ENCODE peak calls at places on chromosomes 16 and 17, in five cellular contexts. X is BE2C, V is left ventricle myocardium inferior, E is bronchial epithelial cell, W is thoracic aorta. J is an unnamed sample.

GRCh38 chr16:25192096-25192495 is 24.7 kb upstream of the AQP8 start:
- DNase-seq in E (no peak), V (no peak), X (no peak), W (no peak), J (no peak)

GRCh38 chr17:74212913-74213791 is at the start of gene TTYH2:
- DNase-seq in V (peak), X (peak), W (peak), E (peak), J (peak)

GRCh38 chr17:18946536-18946935 is 5.4 kb upstream of the SLC5A10 start:
- DNase-seq in V (no peak), W (no peak), E (peak), X (no peak), J (no peak)

GRCh38 chr16:67847064-67847861 is at the start of gene CENPT:
- DNase-seq in V (peak), E (peak), W (no peak), X (peak), J (no peak)

GRCh38 chr16:12539185-12539929 is 264.3 kb downstream of the CPPED1 start:
- DNase-seq in X (no peak), V (no peak), W (no peak), E (peak), J (no peak)

GRCh38 chr17:43753488-43754129 is 5.0 kb downstream of the SOST start:
- DNase-seq in E (peak), W (no peak), V (no peak), X (no peak), J (no peak)

GRCh38 chr17:7610641-7611040 is 4.1 kb downstream of the FXR2 start:
- DNase-seq in V (no peak), E (no peak), X (no peak), W (no peak), J (no peak)

GRCh38 chr16:85227924-85228462 is 115.7 kb upstream of the CIBAR2 start:
- DNase-seq in X (peak), V (no peak), E (peak), W (no peak), J (no peak)

GRCh38 chr17:30450125-30451027 is 26.8 kb upstream of the GOSR1 start:
- DNase-seq in E (peak), V (no peak), X (no peak), W (no peak), J (no peak)

GRCh38 chr16:56941092-56941491 is 9.2 kb downstream of the HERPUD1 start:
- DNase-seq in V (no peak), W (no peak), E (no peak), X (no peak), J (no peak)

GRCh38 chr17:55420776-55421178 is 858 bp downstream of the MMD start:
- DNase-seq in E (no peak), V (peak), W (no peak), X (peak), J (peak)

GRCh38 chr16:71537643-71538042 is 11.4 kb downstream of the CHST4 start:
- DNase-seq in W (no peak), E (peak), X (peak), V (no peak), J (no peak)

GRCh38 chr16:26992661-26993365 is 73.9 kb upstream of the C16orf82 start:
- DNase-seq in X (no peak), W (no peak), E (no peak), V (no peak), J (no peak)

GRCh38 chr17:491086-492014 is 138.7 kb upstream of the RPH3AL start:
- DNase-seq in W (no peak), V (peak), E (no peak), X (peak), J (peak)

GRCh38 chr16:87206646-87207451 is 110.3 kb downstream of the C16orf95 start:
- DNase-seq in X (no peak), W (no peak), V (peak), E (peak), J (no peak)

GRCh38 chr17:48058393-48059124 is 10.4 kb downstream of the NFE2L1 start:
- DNase-seq in V (no peak), W (no peak), E (no peak), X (no peak), J (no peak)

GRCh38 chr16:72989203-72989991 is 58.5 kb downstream of the ZFHX3 start:
- DNase-seq in V (no peak), E (peak), W (no peak), X (no peak), J (no peak)

GRCh38 chr16:67248401-67249177 is at the start of gene SLC9A5:
- DNase-seq in X (peak), V (peak), W (no peak), E (no peak), J (peak)

DNA sequence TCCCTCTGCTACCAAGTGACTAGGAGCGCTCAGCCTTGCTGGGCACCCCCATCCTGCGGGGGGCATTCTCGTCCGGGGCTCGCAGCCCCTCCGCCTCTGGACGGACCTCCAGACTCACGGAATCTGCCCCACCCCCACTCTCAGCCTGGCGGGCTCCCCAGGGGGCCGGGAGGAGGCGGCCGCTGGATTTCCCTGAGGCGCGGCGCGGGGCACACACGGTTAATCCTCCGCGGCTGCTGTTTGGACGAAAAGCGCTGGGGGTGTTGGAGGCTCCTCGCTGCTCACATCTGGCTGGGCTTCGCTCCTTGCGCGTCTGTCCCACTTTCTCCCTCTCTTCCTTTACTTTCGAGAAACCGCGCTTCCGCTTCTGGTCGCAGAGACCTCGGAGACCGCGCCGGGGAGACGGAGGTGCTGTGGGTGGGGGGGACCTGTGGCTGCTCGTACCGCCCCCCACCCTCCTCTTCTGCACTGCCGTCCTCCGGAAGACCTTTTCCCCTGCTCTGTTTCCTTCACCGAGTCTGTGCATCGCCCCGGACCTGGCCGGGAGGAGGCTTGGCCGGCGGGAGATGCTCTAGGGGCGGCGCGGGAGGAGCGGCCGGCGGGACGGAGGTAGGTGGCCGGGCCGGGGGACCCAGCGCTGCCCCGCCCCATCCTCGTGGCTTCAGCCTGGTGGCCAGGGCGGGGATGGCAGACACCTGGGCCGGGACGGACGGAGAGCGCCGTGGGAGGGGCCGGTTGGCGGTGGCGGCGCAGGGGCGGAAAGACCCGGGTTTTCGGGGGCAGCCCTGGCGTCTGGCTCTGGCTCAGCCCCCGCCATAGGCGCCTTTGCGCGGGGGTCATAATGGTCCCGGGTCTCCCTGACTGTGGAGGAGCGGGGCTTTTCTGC is at the start of gene C1QTNF1:
- DNase-seq in E (no peak), X (peak), W (no peak), V (peak), J (no peak)
- TF ChIP-seq CTCF in E (peak), X (no peak), W (peak), V (peak), J (no peak)

DNA sequence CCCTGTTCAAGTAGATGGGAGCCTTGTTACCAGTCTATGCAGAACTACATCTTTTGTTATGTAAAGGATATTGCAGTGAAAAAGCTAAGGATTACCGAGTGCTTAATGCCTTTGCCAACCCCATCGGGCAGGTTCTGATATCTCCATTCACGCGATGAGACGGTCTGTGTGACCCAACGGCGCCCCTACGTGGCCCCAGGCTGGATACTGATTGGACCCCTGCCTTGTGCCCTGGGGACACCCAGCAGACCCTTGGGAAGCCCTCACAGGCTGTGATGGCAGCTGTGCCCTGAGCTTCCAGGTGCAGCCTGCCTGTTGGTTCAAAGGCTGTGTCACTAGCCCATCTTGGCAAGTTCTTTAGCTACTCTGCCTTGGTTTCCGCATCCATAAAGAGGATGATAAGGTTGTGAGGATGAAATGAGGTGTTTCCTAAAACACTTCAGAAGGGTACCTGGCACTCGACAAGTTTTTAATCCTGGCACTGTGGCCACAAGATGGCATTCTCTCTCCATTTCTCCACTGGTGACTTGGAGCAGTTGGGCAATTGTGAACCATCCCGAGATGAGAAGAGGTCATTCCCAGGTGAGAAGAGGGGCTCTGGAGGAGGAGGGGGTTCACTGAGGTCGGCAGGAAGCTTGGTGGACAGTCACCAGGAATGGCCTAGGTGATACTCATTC is 33.6 kb downstream of the HAPSTR1 start:
- DNase-seq in V (no peak), E (no peak), X (no peak), W (no peak), J (no peak)
- TF ChIP-seq CTCF in V (no peak), E (no peak), X (peak), W (no peak), J (no peak)

GRCh38 chr16:30866031-30866430 is 27.8 kb downstream of the BCL7C start:
- DNase-seq in E (no peak), X (no peak), V (no peak), W (no peak), J (no peak)

GRCh38 chr16:30870904-30871303 is 23.0 kb downstream of the BCL7C start:
- DNase-seq in X (no peak), V (no peak), W (no peak), E (no peak), J (no peak)

DNA sequence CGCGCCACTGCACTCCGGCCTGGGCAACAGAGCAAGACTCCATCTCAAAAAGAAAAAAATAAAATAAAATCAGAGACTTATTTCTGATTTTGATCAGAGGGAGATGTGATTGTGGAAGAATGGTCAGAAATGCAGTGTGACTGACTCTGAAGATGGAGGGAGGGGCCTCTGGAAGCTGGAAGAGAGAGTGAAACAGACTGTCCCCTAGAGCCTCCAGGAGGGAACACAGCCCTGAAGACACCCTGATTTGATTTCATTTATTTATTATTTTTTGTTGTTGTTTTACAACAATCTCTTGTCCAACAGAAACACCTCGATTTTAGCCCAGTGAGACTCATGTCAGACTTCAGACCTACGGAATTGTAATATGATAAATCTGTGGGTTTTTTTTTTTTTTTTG is 26.1 kb downstream of the BCL7C start:
- DNase-seq in W (no peak), V (no peak), X (no peak), E (no peak), J (no peak)
- TF ChIP-seq CTCF in W (no peak), V (no peak), X (peak), E (no peak), J (no peak)

GRCh38 chr17:66858182-66859083 is 23.5 kb downstream of the CACNG5 start:
- DNase-seq in E (no peak), V (no peak), X (no peak), W (no peak), J (no peak)

GRCh38 chr17:66860204-66860603 is 25.3 kb downstream of the CACNG5 start:
- DNase-seq in V (no peak), X (no peak), W (no peak), E (no peak), J (no peak)

GRCh38 chr17:66849851-66850580 is 15.1 kb downstream of the CACNG5 start:
- DNase-seq in W (no peak), V (no peak), X (no peak), E (no peak), J (no peak)

GRCh38 chr17:66850692-66851091 is 15.8 kb downstream of the CACNG5 start:
- DNase-seq in X (no peak), V (no peak), E (no peak), W (no peak), J (no peak)

GRCh38 chr17:66855204-66855603 is 20.3 kb downstream of the CACNG5 start:
- DNase-seq in W (no peak), V (no peak), E (peak), X (no peak), J (no peak)
- TF ChIP-seq CTCF in W (no peak), V (peak), E (no peak), X (peak), J (peak)